ENCODE peak calls at places on chromosomes 2 and 18, in seven cellular contexts. L is PC-3, A is GM23338, D is GM23248, U is HCT116, F is MM.1S, C is neural progenitor cell. Y is an unnamed sample.

GRCh38 chr2:120210234-120210781 is 12.9 kb downstream of the TMEM185B start:
- DNase-seq in F (no peak), D (no peak), L (no peak), A (no peak), U (no peak), C (no peak), Y (no peak)

GRCh38 chr2:130380096-130380934 is 24.5 kb downstream of the PTPN18 start:
- DNase-seq in F (no peak), D (no peak), A (no peak), L (no peak), C (no peak), U (no peak), Y (no peak)

GRCh38 chr2:194992648-194993047 is 664.4 kb upstream of the SLC39A10 start:
- DNase-seq in L (no peak), F (no peak), U (no peak), A (no peak), D (no peak), C (no peak), Y (no peak)

GRCh38 chr2:176227874-176228273 is 39.4 kb downstream of the HOXD1 start:
- DNase-seq in U (no peak), D (no peak), L (no peak), C (no peak), F (no peak), A (no peak), Y (no peak)

GRCh38 chr2:159455330-159455918 is 160.9 kb downstream of the BAZ2B start:
- DNase-seq in D (peak), F (no peak), U (no peak), A (peak), C (no peak), L (no peak), Y (no peak)

GRCh38 chr18:52319423-52319822 is 20.6 kb upstream of the DCC start:
- DNase-seq in F (no peak), C (no peak), A (no peak), L (no peak), D (peak), U (no peak), Y (no peak)

GRCh38 chr2:165793161-165793778 is 777 bp downstream of the GALNT3 start:
- DNase-seq in U (peak), D (peak), A (peak), C (peak), L (peak), F (no peak), Y (peak)

GRCh38 chr2:236117396-236117795 is 50.8 kb downstream of the GBX2 start:
- DNase-seq in C (no peak), L (no peak), A (no peak), U (no peak), F (no peak), D (no peak), Y (no peak)

GRCh38 chr18:79485788-79486355 is 90.1 kb downstream of the NFATC1 start:
- DNase-seq in A (no peak), U (no peak), C (no peak), L (peak), D (peak), F (no peak), Y (peak)

GRCh38 chr18:44893045-44893706 is 212.5 kb downstream of the SETBP1 start:
- DNase-seq in D (peak), A (no peak), U (no peak), C (no peak), L (no peak), F (no peak), Y (no peak)

GRCh38 chr2:149732001-149732685 is 144.6 kb upstream of the MMADHC start:
- DNase-seq in D (peak), U (no peak), F (no peak), C (no peak), L (peak), A (no peak), Y (peak)

GRCh38 chr2:98484652-98485452 is 40.2 kb downstream of the INPP4A start:
- DNase-seq in C (no peak), L (peak), F (no peak), D (no peak), A (no peak), U (no peak), Y (no peak)

GRCh38 chr2:42902939-42903709 is 110.7 kb upstream of the HAAO start:
- DNase-seq in U (no peak), C (no peak), F (no peak), L (no peak), A (no peak), D (peak), Y (no peak)

GRCh38 chr2:73037947-73038585 is 33.4 kb downstream of the SFXN5 start:
- DNase-seq in U (no peak), D (no peak), C (no peak), L (peak), F (no peak), A (no peak), Y (no peak)

GRCh38 chr2:9225806-9226205 is 19.2 kb downstream of the ASAP2 start:
- DNase-seq in L (no peak), C (no peak), F (no peak), A (no peak), U (no peak), D (no peak), Y (no peak)

GRCh38 chr2:127145255-127145899 is 38.4 kb upstream of the BIN1 start:
- DNase-seq in L (peak), A (no peak), C (no peak), U (no peak), F (no peak), D (peak), Y (no peak)

GRCh38 chr2:61733563-61733962 is 120.3 kb downstream of the FAM161A start:
- DNase-seq in A (no peak), F (no peak), C (no peak), D (peak), L (no peak), U (no peak), Y (no peak)

GRCh38 chr18:8942021-8942908 is 160.2 kb upstream of the NDUFV2 start:
- DNase-seq in C (peak), D (peak), L (no peak), A (peak), U (no peak), F (no peak), Y (no peak)

GRCh38 chr2:45470531-45470930 is 140.5 kb downstream of the SRBD1 start:
- DNase-seq in D (no peak), C (no peak), U (no peak), A (no peak), L (peak), F (no peak), Y (no peak)

GRCh38 chr2:120287183-120288015 is 34.7 kb downstream of the RALB start:
- DNase-seq in D (peak), L (peak), F (no peak), U (peak), C (no peak), A (no peak), Y (peak)

GRCh38 chr18:9898792-9899549 is 13.2 kb downstream of the TXNDC2 start:
- DNase-seq in F (no peak), D (peak), C (no peak), L (peak), U (peak), A (no peak), Y (peak)

GRCh38 chr2:96687711-96688640 is 45.4 kb downstream of the FER1L5 start:
- DNase-seq in D (no peak), A (no peak), U (no peak), C (no peak), L (no peak), F (no peak), Y (no peak)

GRCh38 chr2:186546842-186547241 is 43.0 kb upstream of the ITGAV start:
- DNase-seq in D (peak), A (no peak), F (no peak), U (no peak), C (no peak), L (no peak), Y (no peak)

GRCh38 chr18:10455726-10456453 is 1.5 kb downstream of the APCDD1 start:
- DNase-seq in F (no peak), D (no peak), A (peak), C (peak), U (no peak), L (no peak), Y (peak)

GRCh38 chr2:127508025-127508620 is 18.2 kb downstream of the IWS1 start:
- DNase-seq in A (no peak), L (no peak), D (peak), F (no peak), U (no peak), C (no peak), Y (no peak)

DNA sequence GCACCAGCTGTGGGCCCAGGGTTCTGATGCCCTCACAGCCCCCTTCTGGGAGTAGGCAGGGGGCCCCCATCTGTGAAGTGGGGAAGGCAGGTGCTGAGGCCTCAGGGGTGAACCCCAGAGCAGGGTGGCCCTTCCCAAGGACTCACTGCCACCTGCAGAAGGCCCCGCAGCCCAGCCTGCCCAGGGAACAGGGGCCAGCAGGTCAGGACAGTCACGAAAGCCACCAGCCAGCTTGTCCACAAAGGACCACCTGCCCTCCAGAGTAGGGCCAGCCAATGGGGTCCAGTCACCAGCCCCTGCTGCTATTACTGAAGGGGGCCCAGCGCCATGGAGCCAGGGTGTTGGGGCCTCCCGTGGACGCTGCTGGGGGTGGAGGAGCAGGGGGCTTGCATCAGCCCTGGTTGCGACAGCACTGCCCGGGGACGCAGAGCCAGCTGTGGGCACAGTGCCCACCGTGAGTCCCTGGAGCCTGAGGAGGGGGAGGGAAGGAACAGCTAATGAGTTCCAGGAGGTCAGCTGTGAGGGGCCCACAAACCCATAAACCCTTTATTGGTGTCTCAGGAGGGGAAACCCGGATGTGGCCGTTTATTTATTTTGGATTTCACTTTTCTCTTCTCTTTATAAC is 11.5 kb upstream of the SNED1 start:
- DNase-seq in C (no peak), L (no peak), A (no peak), U (no peak), D (peak), F (no peak), Y (peak)
- TF ChIP-seq EZH2phosphoT487 in C (no peak), L (no peak), A (no peak), U (no peak), D (no peak), F (no peak), Y (no peak)

DNA sequence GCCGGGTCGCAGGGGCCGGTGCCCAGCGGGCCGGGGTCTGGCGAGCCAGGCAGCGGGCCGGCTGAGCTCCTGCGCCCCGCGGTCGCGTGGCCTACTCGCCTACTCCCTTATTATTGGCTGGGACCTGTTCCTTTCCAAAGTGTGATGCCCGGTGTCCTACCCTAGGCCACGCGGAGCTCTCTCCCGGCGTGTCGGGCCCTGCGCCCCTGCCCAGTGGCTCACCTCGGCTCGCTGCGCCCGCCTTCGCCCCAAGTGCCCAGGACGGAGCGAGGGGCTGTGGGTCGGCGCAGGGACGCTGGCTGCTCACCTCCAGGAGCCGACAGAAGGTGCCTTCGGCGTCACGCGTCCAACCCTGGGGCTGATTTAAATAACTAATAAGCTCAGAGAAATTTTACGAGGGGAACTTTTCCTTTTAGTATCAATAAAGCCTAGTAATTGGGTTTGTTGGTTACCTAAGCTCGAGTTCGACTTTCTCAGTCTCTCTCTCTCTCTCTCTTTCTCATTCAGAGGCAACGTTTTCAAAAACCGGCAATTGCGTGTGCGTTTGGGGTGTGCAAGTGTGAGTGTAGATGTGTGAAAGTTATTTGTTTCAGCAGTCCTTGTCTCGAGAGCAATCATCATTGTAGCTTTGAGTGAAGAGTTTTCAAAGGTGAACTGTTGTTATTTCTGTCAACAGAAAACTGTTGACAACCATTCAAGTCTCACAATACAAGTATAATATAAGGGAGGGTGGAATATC is 7.0 kb upstream of the SATB2 start:
- DNase-seq in D (no peak), A (no peak), L (no peak), U (no peak), C (peak), F (no peak), Y (no peak)
- TF ChIP-seq EZH2 in D (no peak), A (peak), L (no peak), U (no peak), C (peak), F (no peak), Y (peak)

GRCh38 chr2:102737435-102737834 is 24.4 kb upstream of the TMEM182 start:
- DNase-seq in C (no peak), A (no peak), F (peak), U (no peak), D (no peak), L (no peak), Y (no peak)
- H3K27ac ChIP-seq in C (no peak), A (no peak), F (no peak), U (no peak), D (no peak), L (no peak), Y (no peak)

GRCh38 chr18:46809145-46809544 is 52.3 kb upstream of the ST8SIA5 start:
- DNase-seq in C (no peak), D (no peak), U (no peak), L (no peak), A (no peak), F (no peak), Y (no peak)

GRCh38 chr18:46815661-46816060 is 58.8 kb upstream of the ST8SIA5 start:
- DNase-seq in U (no peak), F (no peak), L (no peak), A (no peak), D (no peak), C (no peak), Y (no peak)

GRCh38 chr18:46814394-46814793 is 57.5 kb upstream of the ST8SIA5 start:
- DNase-seq in F (no peak), A (no peak), U (no peak), C (peak), L (no peak), D (no peak), Y (no peak)

DNA sequence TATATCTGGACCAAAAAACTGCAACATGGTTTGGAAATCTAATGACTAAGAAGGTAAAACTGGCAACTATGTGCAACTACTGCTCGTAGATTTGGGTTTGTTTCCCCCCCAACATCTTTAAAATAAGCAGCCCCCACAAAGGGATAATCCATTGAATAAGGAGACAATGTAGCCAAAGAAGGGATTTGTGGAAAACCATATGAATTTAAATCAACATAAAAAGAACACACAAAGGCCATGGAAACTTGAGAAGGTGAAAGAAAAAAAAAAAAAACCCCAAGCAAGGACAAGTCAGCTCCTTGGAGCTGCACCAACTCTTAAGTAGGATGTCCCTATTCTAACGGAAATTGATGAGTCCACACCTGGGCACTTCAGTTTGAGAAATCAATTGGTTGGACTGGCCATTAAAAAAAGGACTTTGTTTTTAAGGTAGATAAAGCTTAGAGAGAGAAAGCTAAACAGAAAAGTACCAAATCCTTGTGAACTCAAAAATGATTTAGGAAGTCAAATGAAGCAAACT is 53.7 kb upstream of the ST8SIA5 start:
- DNase-seq in L (no peak), A (peak), U (no peak), D (no peak), F (no peak), C (peak), Y (no peak)
- TF ChIP-seq EZH2phosphoT487 in L (no peak), A (no peak), U (no peak), D (no peak), F (no peak), C (no peak), Y (no peak)

GRCh38 chr2:26521054-26521912 is 43.4 kb upstream of the OTOF start:
- DNase-seq in L (peak), D (peak), U (peak), A (peak), C (peak), F (peak), Y (peak)

GRCh38 chr2:26521913-26522180 is 43.9 kb upstream of the OTOF start:
- DNase-seq in F (no peak), A (no peak), U (no peak), D (no peak), L (no peak), C (no peak), Y (no peak)

GRCh38 chr2:26522325-26523120 is 44.6 kb upstream of the OTOF start:
- DNase-seq in A (no peak), C (no peak), F (no peak), U (no peak), L (no peak), D (no peak), Y (no peak)

GRCh38 chr2:26519396-26519991 is 41.6 kb upstream of the OTOF start:
- DNase-seq in C (no peak), D (no peak), U (no peak), F (no peak), L (no peak), A (no peak), Y (no peak)

GRCh38 chr2:26520065-26520464 is 42.1 kb upstream of the OTOF start:
- DNase-seq in U (no peak), D (no peak), A (no peak), C (no peak), F (no peak), L (no peak), Y (no peak)
- TF ChIP-seq EZH2 in U (no peak), D (no peak), A (no peak), C (no peak), F (no peak), L (no peak), Y (no peak)

DNA sequence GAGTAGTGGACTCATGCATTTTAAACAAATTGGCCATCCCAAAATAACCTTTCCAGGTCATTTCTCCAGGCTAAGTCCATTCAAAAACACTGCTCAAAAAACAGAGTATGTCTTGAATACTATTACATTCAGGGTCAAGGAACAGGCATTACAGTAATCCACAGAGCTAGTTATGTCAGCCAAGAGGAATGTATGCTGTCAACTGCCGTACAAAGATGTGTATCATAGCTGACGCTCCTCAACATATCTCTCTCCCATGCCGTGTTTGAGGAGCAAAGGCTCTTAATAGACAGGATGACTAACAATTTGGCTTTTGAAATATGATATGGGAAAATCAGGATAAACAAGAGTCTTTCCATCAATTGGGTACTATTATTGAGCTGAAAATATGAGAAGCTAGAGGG is 68.8 kb upstream of the KCTD1 start:
- DNase-seq in C (no peak), L (peak), D (peak), F (no peak), A (no peak), U (peak), Y (peak)
- H3K27ac ChIP-seq in C (no peak), L (peak), D (peak), F (no peak), A (no peak), U (no peak), Y (peak)

GRCh38 chr2:101710036-101710689 is 12.7 kb downstream of the MAP4K4 start:
- DNase-seq in U (no peak), A (no peak), C (no peak), L (peak), F (no peak), D (no peak), Y (no peak)
- TF ChIP-seq EZH2phosphoT487 in U (no peak), A (no peak), C (no peak), L (no peak), F (no peak), D (no peak), Y (no peak)

GRCh38 chr2:172086349-172087190 is 1.3 kb downstream of the DLX1 start:
- DNase-seq in C (peak), F (no peak), D (peak), A (peak), L (peak), U (no peak), Y (peak)
- TF ChIP-seq EZH2 in C (no peak), F (no peak), D (no peak), A (peak), L (no peak), U (no peak), Y (peak)